ENCODE peak calls at places on chromosomes 11 and 22, in six cellular contexts. L is T1000; F is iPS-NIHi11; P is stimulated activated CD4-positive, alpha-beta T cell treated with anti-CD3 and anti-CD28 coated beads, Interleukin-4, amount 100 ng/mL, for 48 hours; G is brain pericyte; M is tibial artery. H is an unnamed sample.

GRCh38 chr11:33435201-33435600 is 178.0 kb downstream of the HIPK3 start:
- DNase-seq in L (no peak), F (no peak), P (no peak), G (no peak), M (no peak), H (no peak)

GRCh38 chr11:69905202-69905535 is 86.0 kb upstream of the FGF3 start:
- DNase-seq in L (no peak), F (no peak), P (no peak), G (no peak), M (no peak), H (no peak)

GRCh38 chr11:70335511-70335910 is 62.8 kb upstream of the CTTN start:
- DNase-seq in L (no peak), F (no peak), P (no peak), G (no peak), M (no peak), H (no peak)

GRCh38 chr11:133134561-133135173 is 397.6 kb downstream of the OPCML start:
- DNase-seq in L (no peak), F (peak), P (peak), G (no peak), M (no peak), H (peak)

GRCh38 chr11:27353593-27354358 is 9.2 kb downstream of the CCDC34 start:
- DNase-seq in L (no peak), F (no peak), P (no peak), G (no peak), M (no peak), H (no peak)

GRCh38 chr22:19429950-19430889 is 1.3 kb downstream of the HIRA start:
- DNase-seq in L (no peak), F (peak), P (peak), G (no peak), M (no peak), H (no peak)

GRCh38 chr11:35180311-35181233 is 41.6 kb downstream of the CD44 start:
- DNase-seq in L (no peak), F (no peak), P (no peak), G (no peak), M (no peak), H (no peak)

GRCh38 chr22:43955883-43956286 is 643 bp downstream of the SAMM50 start:
- DNase-seq in L (no peak), F (no peak), P (no peak), G (no peak), M (no peak), H (no peak)

GRCh38 chr22:25482868-25483639 is 81.4 kb upstream of the GRK3 start:
- DNase-seq in L (no peak), F (no peak), P (no peak), G (no peak), M (no peak), H (no peak)